ENCODE peak calls at places on chromosomes 13 and 19, in seven cellular contexts. N, W, M, R, X, E and C are unnamed samples.

GRCh38 chr13:27379694-27380596 is 44.5 kb upstream of the GTF3A start:
- DNase-seq in N (peak), W (peak), M (peak), R (no peak), X (peak), E (peak), C (no peak)

GRCh38 chr13:45916859-45917418 is 65.4 kb upstream of the SIAH3 start:
- DNase-seq in N (no peak), W (no peak), M (peak), R (no peak), X (no peak), E (no peak), C (no peak)

GRCh38 chr19:39842693-39843435 is 3.3 kb downstream of the FBL start:
- DNase-seq in N (no peak), W (no peak), M (no peak), R (no peak), X (no peak), E (no peak), C (no peak)

GRCh38 chr13:42740753-42741152 is 40.6 kb upstream of the FAM216B start:
- DNase-seq in N (peak), W (peak), M (no peak), R (no peak), X (no peak), E (no peak), C (no peak)

GRCh38 chr19:13241321-13242104 is 91.3 kb downstream of the IER2 start:
- DNase-seq in N (no peak), W (no peak), M (no peak), R (no peak), X (no peak), E (no peak), C (no peak)

GRCh38 chr13:38636106-38636505 is 50.8 kb upstream of the FREM2 start:
- DNase-seq in N (peak), W (no peak), M (no peak), R (no peak), X (no peak), E (no peak), C (no peak)

GRCh38 chr13:94967183-94968039 is 255.1 kb upstream of the SOX21 start:
- DNase-seq in N (no peak), W (no peak), M (no peak), R (no peak), X (peak), E (no peak), C (no peak)

GRCh38 chr19:46841458-46842083 is 9.1 kb downstream of the AP2S1 start:
- DNase-seq in N (no peak), W (peak), M (peak), R (no peak), X (no peak), E (no peak), C (peak)

GRCh38 chr19:7792286-7792685 is 29.2 kb downstream of the CLEC4M start:
- DNase-seq in N (no peak), W (no peak), M (no peak), R (no peak), X (no peak), E (no peak), C (no peak)

GRCh38 chr13:59398127-59398526 is 765.6 kb downstream of the DIAPH3 start:
- DNase-seq in N (no peak), W (no peak), M (no peak), R (no peak), X (no peak), E (no peak), C (no peak)

GRCh38 chr19:32651729-32652140 is 23.2 kb downstream of the ANKRD27 start:
- DNase-seq in N (peak), W (peak), M (no peak), R (no peak), X (no peak), E (no peak), C (no peak)

DNA sequence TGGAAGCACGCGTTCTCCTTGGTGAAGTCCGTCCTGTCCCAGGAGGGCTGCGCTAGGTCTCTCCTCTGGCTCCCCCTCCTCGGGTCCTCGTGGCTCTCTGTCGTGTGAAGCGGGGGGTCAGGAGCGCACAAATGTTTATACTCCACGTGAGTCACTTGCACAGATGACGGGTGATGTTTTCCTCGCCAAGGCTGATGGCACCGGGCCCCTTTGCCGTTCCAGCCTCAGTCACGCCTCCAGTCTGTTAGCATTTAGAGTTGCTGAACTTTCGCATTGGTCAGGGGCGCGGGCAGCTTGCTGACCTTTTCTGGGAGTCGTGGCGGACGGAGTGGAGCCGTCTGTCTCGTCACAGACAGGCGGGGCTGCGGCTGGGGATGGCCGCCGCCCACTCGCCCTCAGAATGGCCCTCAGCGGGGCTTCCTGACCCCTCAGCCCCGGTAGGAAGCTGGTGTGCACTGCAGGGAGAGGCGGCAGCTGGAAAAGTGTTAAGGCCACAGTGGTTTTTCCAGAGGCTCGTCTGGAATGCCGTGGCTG is 13.7 kb downstream of the KLHL26 start:
- DNase-seq in N (peak), W (peak), M (peak), R (peak), X (no peak), E (no peak), C (peak)
- H3K27ac ChIP-seq in N (peak), W (peak), M (peak), R (peak), X (no peak), E (peak), C (peak)

GRCh38 chr13:112601351-112601750 is 13.4 kb upstream of the TUBGCP3 start:
- DNase-seq in N (no peak), W (no peak), M (no peak), R (no peak), X (peak), E (no peak), C (no peak)

GRCh38 chr13:112608212-112608611 is 20.3 kb upstream of the TUBGCP3 start:
- DNase-seq in N (no peak), W (no peak), M (no peak), R (no peak), X (no peak), E (no peak), C (no peak)

GRCh38 chr13:112603641-112604220 is 15.8 kb upstream of the TUBGCP3 start:
- DNase-seq in N (no peak), W (no peak), M (no peak), R (no peak), X (peak), E (no peak), C (no peak)

GRCh38 chr13:112605531-112605990 is 17.6 kb upstream of the TUBGCP3 start:
- DNase-seq in N (no peak), W (no peak), M (no peak), R (no peak), X (peak), E (no peak), C (no peak)

GRCh38 chr13:112606125-112607001 is 18.4 kb upstream of the TUBGCP3 start:
- DNase-seq in N (peak), W (peak), M (peak), R (peak), X (peak), E (peak), C (peak)
- TF ChIP-seq CTCF in N (peak), W (peak), M (peak), R (peak), X (peak), E (peak), C (peak)

GRCh38 chr19:41376998-41377365 is 649 bp downstream of the TMEM91 start:
- DNase-seq in N (no peak), W (no peak), M (no peak), R (no peak), X (no peak), E (no peak), C (no peak)
- H3K4me3 ChIP-seq in N (peak), W (peak), M (peak), R (peak), X (peak), E (peak), C (peak)

DNA sequence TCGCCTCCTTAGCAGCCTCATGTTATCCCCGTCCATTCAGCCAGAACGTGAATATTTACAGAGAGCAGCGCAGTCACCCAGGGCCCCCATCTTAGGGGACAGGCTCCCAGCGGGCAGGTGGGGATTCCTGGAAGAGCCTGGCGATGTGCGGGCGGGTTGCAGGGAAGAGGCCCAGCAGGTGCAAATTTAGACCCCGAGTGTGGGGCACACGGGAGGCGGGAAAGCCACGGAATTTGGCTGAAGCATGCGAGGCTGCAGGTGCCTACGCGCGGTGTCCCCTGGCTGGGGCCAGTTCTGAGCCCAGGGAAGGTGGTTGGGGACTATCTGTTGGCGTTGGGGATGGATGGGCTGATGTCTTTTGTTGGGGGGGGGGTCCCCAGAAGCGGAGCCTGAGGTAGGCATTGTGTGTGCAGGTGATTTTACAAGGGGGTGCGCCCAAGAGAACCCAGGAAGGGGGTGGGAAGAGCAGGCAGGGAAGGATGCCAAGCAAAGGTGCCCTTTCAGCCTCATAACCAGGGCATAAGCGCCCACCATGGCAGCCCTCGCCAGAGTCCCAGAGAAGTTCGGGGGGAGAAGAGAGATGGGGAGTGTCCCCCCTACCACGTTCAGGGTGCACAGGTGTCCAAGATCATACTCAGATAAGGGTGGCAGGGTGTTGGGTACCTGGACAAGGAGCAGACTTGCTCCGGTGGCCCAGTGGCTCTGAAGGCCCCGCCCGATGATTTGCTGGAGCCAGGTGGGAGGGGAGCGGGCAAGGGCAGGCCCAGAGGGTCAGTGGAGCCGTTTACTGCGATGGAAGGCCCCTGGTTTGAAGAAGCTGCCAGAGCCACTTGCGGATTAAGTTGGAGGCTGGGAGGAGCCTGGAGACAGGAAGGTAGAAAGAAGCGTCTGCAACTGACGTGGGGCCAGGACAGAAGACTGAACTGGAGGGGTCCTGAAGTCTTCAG is 1.2 kb downstream of the TPGS1 start:
- DNase-seq in N (no peak), W (no peak), M (no peak), R (no peak), X (no peak), E (no peak), C (no peak)
- H3K27ac ChIP-seq in N (no peak), W (peak), M (no peak), R (no peak), X (peak), E (no peak), C (no peak)

GRCh38 chr19:56258272-56258671 is 14.3 kb upstream of the EDDM13 start:
- DNase-seq in N (no peak), W (no peak), M (no peak), R (no peak), X (no peak), E (no peak), C (no peak)

GRCh38 chr19:56253737-56254136 is 18.8 kb upstream of the EDDM13 start:
- DNase-seq in N (no peak), W (no peak), M (no peak), R (peak), X (no peak), E (no peak), C (no peak)

GRCh38 chr19:56252699-56253422 is 19.7 kb upstream of the EDDM13 start:
- DNase-seq in N (peak), W (peak), M (peak), R (peak), X (peak), E (peak), C (no peak)
- TF ChIP-seq CTCF in N (peak), W (peak), M (peak), R (peak), X (peak), E (peak), C (peak)

GRCh38 chr19:48252625-48253024 is 3.1 kb downstream of the CARD8 start:
- DNase-seq in N (no peak), W (no peak), M (no peak), R (no peak), X (no peak), E (no peak), C (no peak)

GRCh38 chr19:48248081-48248833 is 7.5 kb downstream of the CARD8 start:
- DNase-seq in N (no peak), W (no peak), M (no peak), R (no peak), X (no peak), E (no peak), C (no peak)

GRCh38 chr19:48250290-48251025 is 5.3 kb downstream of the CARD8 start:
- DNase-seq in N (no peak), W (no peak), M (no peak), R (no peak), X (no peak), E (no peak), C (no peak)

GRCh38 chr19:48247212-48247611 is 8.5 kb downstream of the CARD8 start:
- DNase-seq in N (no peak), W (no peak), M (no peak), R (no peak), X (no peak), E (no peak), C (no peak)

GRCh38 chr19:48249502-48250014 is 6.2 kb downstream of the CARD8 start:
- DNase-seq in N (peak), W (peak), M (peak), R (no peak), X (no peak), E (no peak), C (no peak)
- H3K4me3 ChIP-seq in N (peak), W (peak), M (peak), R (no peak), X (no peak), E (peak), C (peak)

DNA sequence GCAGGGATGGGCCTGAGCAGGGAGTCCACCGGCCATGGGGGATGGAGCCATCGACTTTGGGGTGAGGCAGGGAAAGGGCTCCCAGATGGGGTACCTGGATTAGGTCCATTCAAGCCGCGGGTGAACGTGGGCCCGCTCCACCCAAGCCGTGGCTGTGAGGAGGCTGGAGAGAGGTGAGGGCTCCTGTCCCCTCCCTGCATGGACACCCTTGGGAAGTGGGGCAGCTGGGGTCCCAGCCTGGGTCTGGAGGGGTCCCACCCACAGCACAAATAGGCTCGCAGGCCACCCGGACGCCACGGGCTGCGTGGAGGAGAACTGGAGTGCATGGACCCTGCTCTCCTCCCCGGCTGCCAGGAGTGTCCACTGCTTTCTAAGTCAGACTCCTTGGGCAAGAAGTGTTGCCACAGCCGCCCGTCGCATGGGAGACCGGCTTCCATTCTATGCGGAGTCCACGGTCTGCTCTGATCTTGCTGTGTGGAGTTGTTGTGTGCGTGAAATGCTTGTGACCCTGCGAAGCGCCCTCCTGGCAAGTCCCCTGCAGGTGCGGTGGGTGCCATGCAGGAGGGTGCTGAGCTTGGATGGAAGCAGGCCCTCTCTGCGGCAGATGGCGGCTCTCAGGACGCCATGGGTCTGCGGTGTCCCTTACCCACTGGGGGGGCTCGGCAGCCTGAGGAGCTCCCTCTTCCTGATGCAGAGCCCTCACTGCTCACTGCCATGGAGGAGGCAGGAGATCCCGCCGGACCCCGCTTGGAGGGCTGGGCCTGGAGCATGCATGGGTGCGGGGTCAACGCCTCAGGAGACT is 2.0 kb downstream of the DAZAP1 start:
- DNase-seq in N (no peak), W (no peak), M (no peak), R (no peak), X (no peak), E (no peak), C (no peak)
- H3K27ac ChIP-seq in N (peak), W (peak), M (peak), R (peak), X (peak), E (peak), C (peak)

GRCh38 chr19:28686741-28687140 is 526.2 kb downstream of the UQCRFS1 start:
- DNase-seq in N (no peak), W (no peak), M (no peak), R (no peak), X (no peak), E (no peak), C (no peak)
- TF ChIP-seq CTCF in N (no peak), W (no peak), M (no peak), R (no peak), X (no peak), E (no peak), C (no peak)

GRCh38 chr13:78409172-78409571 is 194.2 kb downstream of the POU4F1 start:
- DNase-seq in N (no peak), W (no peak), M (no peak), R (no peak), X (no peak), E (no peak), C (no peak)

GRCh38 chr13:78410164-78410563 is 193.2 kb downstream of the POU4F1 start:
- DNase-seq in N (no peak), W (no peak), M (no peak), R (no peak), X (no peak), E (no peak), C (no peak)

GRCh38 chr13:78410847-78411246 is 192.5 kb downstream of the POU4F1 start:
- DNase-seq in N (no peak), W (no peak), M (no peak), R (no peak), X (no peak), E (no peak), C (no peak)

GRCh38 chr13:78413887-78414553 is 189.3 kb downstream of the POU4F1 start:
- DNase-seq in N (no peak), W (no peak), M (no peak), R (no peak), X (no peak), E (no peak), C (no peak)
- H3K4me3 ChIP-seq in N (no peak), W (no peak), M (no peak), R (no peak), X (no peak), E (no peak), C (no peak)

GRCh38 chr19:58406818-58407657 is 1.4 kb upstream of the ZNF584 start:
- DNase-seq in N (no peak), W (no peak), M (no peak), R (no peak), X (no peak), E (no peak), C (no peak)
- H3K27ac ChIP-seq in N (no peak), W (peak), M (no peak), R (no peak), X (no peak), E (peak), C (no peak)